ENCODE peak calls at places on chromosomes 6 and 20, in seven cellular contexts. One of them, this sample, is unnamed.

GRCh38 chr20:46349742-46350056 is 41.4 kb upstream of the CDH22 start:
- DNase-seq in SK-N-SH: no peak
- DNase-seq in retinal pigment epithelial cell: no peak
- DNase-seq in SIG-M5: no peak
- DNase-seq in ascending aorta: no peak
- DNase-seq in T follicular helper cell: no peak
- DNase-seq in aorta: no peak
- DNase-seq in this sample: no peak

GRCh38 chr6:55578537-55579363 is at the start of gene HMGCLL1:
- DNase-seq in T follicular helper cell: no peak
- DNase-seq in SIG-M5: no peak
- DNase-seq in aorta: peak
- DNase-seq in SK-N-SH: peak
- DNase-seq in retinal pigment epithelial cell: peak
- DNase-seq in ascending aorta: no peak
- DNase-seq in this sample: peak

GRCh38 chr6:85747654-85748053 is 105.0 kb upstream of the SYNCRIP start:
- DNase-seq in aorta: no peak
- DNase-seq in SIG-M5: no peak
- DNase-seq in ascending aorta: no peak
- DNase-seq in T follicular helper cell: no peak
- DNase-seq in retinal pigment epithelial cell: no peak
- DNase-seq in SK-N-SH: no peak
- DNase-seq in this sample: no peak

GRCh38 chr20:50786703-50787102 is 8.2 kb upstream of the BCAS4 start:
- DNase-seq in ascending aorta: peak
- DNase-seq in SIG-M5: no peak
- DNase-seq in T follicular helper cell: no peak
- DNase-seq in SK-N-SH: no peak
- DNase-seq in aorta: no peak
- DNase-seq in retinal pigment epithelial cell: no peak
- DNase-seq in this sample: no peak

GRCh38 chr20:45487231-45487635 is 17.7 kb downstream of the WFDC2 start:
- DNase-seq in T follicular helper cell: no peak
- DNase-seq in retinal pigment epithelial cell: no peak
- DNase-seq in SIG-M5: no peak
- DNase-seq in SK-N-SH: peak
- DNase-seq in ascending aorta: no peak
- DNase-seq in aorta: no peak
- DNase-seq in this sample: no peak

GRCh38 chr6:42369568-42369967 is 82.2 kb downstream of the TRERF1 start:
- DNase-seq in SIG-M5: no peak
- DNase-seq in ascending aorta: no peak
- DNase-seq in retinal pigment epithelial cell: no peak
- DNase-seq in T follicular helper cell: no peak
- DNase-seq in aorta: no peak
- DNase-seq in SK-N-SH: no peak
- DNase-seq in this sample: no peak

GRCh38 chr20:63434599-63435378 is 37.7 kb downstream of the KCNQ2 start:
- DNase-seq in retinal pigment epithelial cell: peak
- DNase-seq in SK-N-SH: peak
- DNase-seq in T follicular helper cell: peak
- DNase-seq in ascending aorta: no peak
- DNase-seq in SIG-M5: no peak
- DNase-seq in aorta: no peak
- DNase-seq in this sample: peak

GRCh38 chr6:140809694-140810101 is 1323.0 kb upstream of the GJE1 start:
- DNase-seq in SIG-M5: no peak
- DNase-seq in T follicular helper cell: no peak
- DNase-seq in ascending aorta: no peak
- DNase-seq in retinal pigment epithelial cell: no peak
- DNase-seq in aorta: no peak
- DNase-seq in SK-N-SH: no peak
- DNase-seq in this sample: no peak

GRCh38 chr6:137765044-137765443 is 102.0 kb upstream of the TNFAIP3 start:
- DNase-seq in retinal pigment epithelial cell: no peak
- DNase-seq in ascending aorta: no peak
- DNase-seq in SIG-M5: no peak
- DNase-seq in aorta: no peak
- DNase-seq in T follicular helper cell: no peak
- DNase-seq in SK-N-SH: no peak
- DNase-seq in this sample: no peak

GRCh38 chr20:37907677-37908397 is 4.9 kb downstream of the VSTM2L start:
- DNase-seq in aorta: no peak
- DNase-seq in T follicular helper cell: no peak
- DNase-seq in ascending aorta: no peak
- DNase-seq in retinal pigment epithelial cell: peak
- DNase-seq in SK-N-SH: peak
- DNase-seq in SIG-M5: no peak
- DNase-seq in this sample: no peak

GRCh38 chr20:23178806-23179205 is 92.7 kb upstream of the CD93 start:
- DNase-seq in SIG-M5: no peak
- DNase-seq in SK-N-SH: no peak
- DNase-seq in T follicular helper cell: no peak
- DNase-seq in aorta: no peak
- DNase-seq in ascending aorta: peak
- DNase-seq in retinal pigment epithelial cell: no peak
- DNase-seq in this sample: no peak

GRCh38 chr6:97440590-97441176 is 157.7 kb upstream of the MMS22L start:
- DNase-seq in SK-N-SH: peak
- DNase-seq in T follicular helper cell: no peak
- DNase-seq in aorta: no peak
- DNase-seq in retinal pigment epithelial cell: peak
- DNase-seq in SIG-M5: no peak
- DNase-seq in ascending aorta: no peak
- DNase-seq in this sample: peak

GRCh38 chr20:45972500-45973183 is 639 bp upstream of the ZNF335 start:
- DNase-seq in ascending aorta: no peak
- DNase-seq in SK-N-SH: no peak
- DNase-seq in T follicular helper cell: no peak
- DNase-seq in aorta: peak
- DNase-seq in SIG-M5: peak
- DNase-seq in retinal pigment epithelial cell: no peak
- DNase-seq in this sample: no peak

GRCh38 chr6:169692516-169692915 is 9.3 kb downstream of the WDR27 start:
- DNase-seq in retinal pigment epithelial cell: no peak
- DNase-seq in aorta: no peak
- DNase-seq in SK-N-SH: no peak
- DNase-seq in T follicular helper cell: no peak
- DNase-seq in ascending aorta: no peak
- DNase-seq in SIG-M5: no peak
- DNase-seq in this sample: no peak

GRCh38 chr20:50691585-50692552 is 527 bp upstream of the RIPOR3 start:
- DNase-seq in SK-N-SH: peak
- DNase-seq in aorta: no peak
- DNase-seq in T follicular helper cell: no peak
- DNase-seq in retinal pigment epithelial cell: no peak
- DNase-seq in ascending aorta: no peak
- DNase-seq in SIG-M5: no peak
- DNase-seq in this sample: no peak

GRCh38 chr6:151240036-151240685 is 394 bp downstream of the AKAP12 start:
- DNase-seq in aorta: peak
- DNase-seq in retinal pigment epithelial cell: no peak
- DNase-seq in SK-N-SH: peak
- DNase-seq in T follicular helper cell: no peak
- DNase-seq in ascending aorta: peak
- DNase-seq in SIG-M5: no peak
- DNase-seq in this sample: peak

GRCh38 chr6:144066745-144067484 is 28.5 kb downstream of the SF3B5 start:
- DNase-seq in SIG-M5: no peak
- DNase-seq in SK-N-SH: no peak
- DNase-seq in ascending aorta: no peak
- DNase-seq in retinal pigment epithelial cell: no peak
- DNase-seq in aorta: no peak
- DNase-seq in T follicular helper cell: no peak
- DNase-seq in this sample: no peak

GRCh38 chr6:157302761-157303160 is 20.6 kb downstream of the TMEM242 start:
- DNase-seq in SK-N-SH: no peak
- DNase-seq in ascending aorta: no peak
- DNase-seq in retinal pigment epithelial cell: no peak
- DNase-seq in aorta: no peak
- DNase-seq in T follicular helper cell: no peak
- DNase-seq in SIG-M5: no peak
- DNase-seq in this sample: no peak

GRCh38 chr6:63740709-63741108 is 105.1 kb downstream of the PHF3 start:
- DNase-seq in SK-N-SH: no peak
- DNase-seq in T follicular helper cell: no peak
- DNase-seq in SIG-M5: no peak
- DNase-seq in retinal pigment epithelial cell: peak
- DNase-seq in ascending aorta: no peak
- DNase-seq in aorta: no peak
- DNase-seq in this sample: no peak

GRCh38 chr6:157981395-157982296 is at the start of gene SYNJ2:
- DNase-seq in ascending aorta: peak
- DNase-seq in aorta: peak
- DNase-seq in SIG-M5: no peak
- DNase-seq in T follicular helper cell: peak
- DNase-seq in retinal pigment epithelial cell: peak
- DNase-seq in SK-N-SH: peak
- DNase-seq in this sample: no peak

GRCh38 chr6:15431762-15432495 is 186.1 kb downstream of the JARID2 start:
- DNase-seq in retinal pigment epithelial cell: peak
- DNase-seq in ascending aorta: no peak
- DNase-seq in T follicular helper cell: no peak
- DNase-seq in SIG-M5: no peak
- DNase-seq in aorta: no peak
- DNase-seq in SK-N-SH: no peak
- DNase-seq in this sample: no peak

GRCh38 chr6:45921703-45922270 is 93.9 kb downstream of the CLIC5 start:
- DNase-seq in retinal pigment epithelial cell: no peak
- DNase-seq in ascending aorta: no peak
- DNase-seq in SK-N-SH: no peak
- DNase-seq in T follicular helper cell: no peak
- DNase-seq in SIG-M5: no peak
- DNase-seq in aorta: no peak
- DNase-seq in this sample: no peak

GRCh38 chr6:73511796-73512195 is 9.0 kb downstream of the EEF1A1 start:
- DNase-seq in SIG-M5: no peak
- DNase-seq in T follicular helper cell: no peak
- DNase-seq in retinal pigment epithelial cell: no peak
- DNase-seq in aorta: no peak
- DNase-seq in ascending aorta: no peak
- DNase-seq in SK-N-SH: no peak
- DNase-seq in this sample: no peak

GRCh38 chr6:148593813-148594170 is 153.0 kb upstream of the UST start:
- DNase-seq in SK-N-SH: no peak
- DNase-seq in SIG-M5: no peak
- DNase-seq in retinal pigment epithelial cell: no peak
- DNase-seq in ascending aorta: no peak
- DNase-seq in aorta: no peak
- DNase-seq in T follicular helper cell: no peak
- DNase-seq in this sample: no peak

GRCh38 chr20:48456361-48457184 is 371.2 kb downstream of the PREX1 start:
- DNase-seq in SK-N-SH: no peak
- DNase-seq in aorta: no peak
- DNase-seq in retinal pigment epithelial cell: no peak
- DNase-seq in SIG-M5: no peak
- DNase-seq in T follicular helper cell: no peak
- DNase-seq in ascending aorta: no peak
- DNase-seq in this sample: peak

GRCh38 chr6:8943073-8943472 is 507.7 kb upstream of the SLC35B3 start:
- DNase-seq in SIG-M5: no peak
- DNase-seq in aorta: no peak
- DNase-seq in retinal pigment epithelial cell: no peak
- DNase-seq in ascending aorta: no peak
- DNase-seq in SK-N-SH: no peak
- DNase-seq in T follicular helper cell: no peak
- DNase-seq in this sample: no peak

GRCh38 chr6:145142958-145143357 is 592.4 kb downstream of the EPM2A start:
- DNase-seq in ascending aorta: no peak
- DNase-seq in T follicular helper cell: no peak
- DNase-seq in SK-N-SH: no peak
- DNase-seq in SIG-M5: no peak
- DNase-seq in aorta: no peak
- DNase-seq in retinal pigment epithelial cell: no peak
- DNase-seq in this sample: no peak

GRCh38 chr6:125985522-125985921 is 818 bp upstream of the TRMT11 start:
- DNase-seq in retinal pigment epithelial cell: no peak
- DNase-seq in ascending aorta: no peak
- DNase-seq in T follicular helper cell: no peak
- DNase-seq in aorta: no peak
- DNase-seq in SIG-M5: no peak
- DNase-seq in SK-N-SH: no peak
- DNase-seq in this sample: no peak

GRCh38 chr6:33029297-33030184 is 20.1 kb upstream of the HLA-DOA start:
- DNase-seq in SK-N-SH: no peak
- DNase-seq in T follicular helper cell: no peak
- DNase-seq in retinal pigment epithelial cell: no peak
- DNase-seq in ascending aorta: no peak
- DNase-seq in aorta: peak
- DNase-seq in SIG-M5: no peak
- DNase-seq in this sample: no peak

GRCh38 chr6:110688661-110689268 is 126.5 kb downstream of the CDK19 start:
- DNase-seq in aorta: no peak
- DNase-seq in SK-N-SH: no peak
- DNase-seq in T follicular helper cell: no peak
- DNase-seq in SIG-M5: no peak
- DNase-seq in ascending aorta: no peak
- DNase-seq in retinal pigment epithelial cell: no peak
- DNase-seq in this sample: no peak

GRCh38 chr6:49775043-49775442 is 12.0 kb downstream of the PGK2 start:
- DNase-seq in ascending aorta: no peak
- DNase-seq in SK-N-SH: no peak
- DNase-seq in aorta: no peak
- DNase-seq in T follicular helper cell: no peak
- DNase-seq in retinal pigment epithelial cell: no peak
- DNase-seq in SIG-M5: no peak
- DNase-seq in this sample: no peak

GRCh38 chr6:159043236-159043635 is 1.6 kb downstream of the TAGAP start:
- DNase-seq in ascending aorta: no peak
- DNase-seq in T follicular helper cell: no peak
- DNase-seq in aorta: no peak
- DNase-seq in SIG-M5: no peak
- DNase-seq in SK-N-SH: no peak
- DNase-seq in retinal pigment epithelial cell: no peak
- DNase-seq in this sample: no peak

GRCh38 chr20:52230406-52230805 is 38.8 kb upstream of the ZFP64 start:
- DNase-seq in aorta: no peak
- DNase-seq in SK-N-SH: no peak
- DNase-seq in retinal pigment epithelial cell: no peak
- DNase-seq in T follicular helper cell: no peak
- DNase-seq in SIG-M5: no peak
- DNase-seq in ascending aorta: no peak
- DNase-seq in this sample: peak